ENCODE peak calls at places on chromosomes 1 and 21, in eight cellular contexts. J, N, T, B, O, Z, E and I are unnamed samples.

GRCh38 chr1:163875927-163876320 is 554.2 kb downstream of the NUF2 start:
- DNase-seq in J (no peak), N (no peak), T (peak; percentile 97), B (no peak), O (peak; percentile 81), Z (no peak), E (no peak), I (no peak)

GRCh38 chr21:42632336-42632751 is 21.1 kb upstream of the PDE9A start:
- DNase-seq in J (no peak), N (no peak), T (no peak), B (no peak), O (no peak), Z (no peak), E (no peak), I (no peak)

GRCh38 chr1:47618222-47618720 is 180.4 kb downstream of the FOXD2 start:
- DNase-seq in J (peak; percentile 10), N (no peak), T (no peak), B (no peak), O (no peak), Z (peak; percentile 35), E (no peak), I (no peak)

GRCh38 chr1:116817582-116818064 is 63.4 kb downstream of the CD2 start:
- DNase-seq in J (peak; percentile 52), N (peak; percentile 77), T (peak; percentile 29), B (peak; percentile 69), O (peak; percentile 34), Z (no peak), E (peak; percentile 32), I (peak; percentile 87)

GRCh38 chr1:16630661-16631247 is 17.4 kb upstream of the NBPF1 start:
- DNase-seq in J (peak; percentile 32), N (no peak), T (no peak), B (no peak), O (no peak), Z (peak; percentile 81), E (peak; percentile 34), I (no peak)

GRCh38 chr1:172450524-172450885 is 6.6 kb upstream of the PIGC start:
- DNase-seq in J (peak; percentile 65), N (no peak), T (no peak), B (peak; percentile 62), O (no peak), Z (no peak), E (no peak), I (no peak)

GRCh38 chr1:155188268-155188667 is 14.6 kb downstream of the TRIM46 start:
- DNase-seq in J (no peak), N (no peak), T (no peak), B (no peak), O (no peak), Z (no peak), E (no peak), I (no peak)

GRCh38 chr1:234647245-234647644 is 37.3 kb upstream of the IRF2BP2 start:
- DNase-seq in J (peak; percentile 16), N (no peak), T (no peak), B (no peak), O (no peak), Z (no peak), E (no peak), I (peak; percentile 34)

GRCh38 chr1:46420533-46420915 is 26.4 kb downstream of the FAAH start:
- DNase-seq in J (no peak), N (no peak), T (no peak), B (no peak), O (no peak), Z (no peak), E (no peak), I (no peak)
- H3K4me3 ChIP-seq in J (no peak overlapping the region), N (no peak overlapping the region), T (no peak overlapping the region), B (no peak overlapping the region), O (no peak overlapping the region), Z (no peak overlapping the region), E (no peak overlapping the region), I (no peak overlapping the region)

GRCh38 chr1:206798384-206798996 is 26.2 kb upstream of the IL10 start:
- DNase-seq in J (no peak), N (no peak), T (no peak), B (no peak), O (no peak), Z (no peak), E (no peak), I (no peak)

GRCh38 chr1:206796984-206797402 is 24.7 kb upstream of the IL10 start:
- DNase-seq in J (no peak), N (peak; percentile 53), T (no peak), B (no peak), O (no peak), Z (no peak), E (no peak), I (no peak)

GRCh38 chr1:206799311-206799710 is 27.0 kb upstream of the IL10 start:
- DNase-seq in J (no peak), N (no peak), T (no peak), B (no peak), O (no peak), Z (no peak), E (no peak), I (no peak)

GRCh38 chr1:206800411-206800810 is 28.1 kb upstream of the IL10 start:
- DNase-seq in J (no peak), N (no peak), T (peak; percentile 49), B (no peak), O (no peak), Z (no peak), E (no peak), I (no peak)

DNA sequence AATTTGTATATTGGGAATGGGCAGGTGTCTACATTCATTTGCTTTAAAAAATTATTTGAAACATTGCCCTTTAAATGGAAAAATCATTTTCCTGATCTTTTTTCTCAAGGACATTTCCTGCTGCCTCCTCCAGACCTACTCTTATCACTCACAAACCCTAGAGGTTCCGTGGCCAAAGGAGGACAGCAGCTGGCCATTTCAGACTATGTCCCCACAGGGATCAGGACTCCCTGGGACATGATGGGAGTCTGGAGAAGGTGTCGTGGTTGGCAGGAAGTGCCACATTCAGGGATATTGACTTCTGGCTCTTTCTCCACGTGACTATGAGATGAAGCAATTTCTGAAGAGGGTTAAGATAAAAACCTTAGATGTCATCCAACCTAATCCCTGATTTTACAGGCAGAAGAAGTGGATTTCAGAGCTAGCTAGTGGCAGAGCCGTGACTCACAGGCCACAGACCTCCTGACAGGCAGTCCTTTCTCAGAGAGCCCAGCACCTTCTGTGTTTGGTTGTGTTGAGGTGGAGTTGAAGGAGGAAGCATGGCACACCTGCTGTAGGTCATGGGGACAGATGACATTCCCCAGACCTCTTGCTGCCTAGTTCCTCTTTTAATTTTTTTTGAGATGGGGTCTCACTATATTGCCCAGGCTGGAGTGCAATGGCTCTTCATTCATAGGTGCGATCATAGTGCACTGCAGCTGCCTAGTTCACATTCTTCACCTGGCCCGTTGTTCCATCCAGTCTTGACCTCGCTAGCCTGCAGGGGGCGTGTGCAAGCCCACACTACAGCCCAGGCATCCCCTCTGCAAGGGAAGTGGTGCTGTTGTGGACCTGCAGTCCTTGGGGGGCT is 25.5 kb upstream of the IL10 start:
- DNase-seq in J (no peak), N (peak; percentile 36), T (no peak), B (peak; percentile 34), O (peak; percentile 36), Z (no peak), E (no peak), I (peak; percentile 69)
- TF ChIP-seq CTCF in J (no peak), N (peak; percentile 72), T (peak; percentile 41), B (peak; percentile 34), O (peak; percentile 62), Z (no peak), E (peak; percentile 14), I (peak; percentile 83)

DNA sequence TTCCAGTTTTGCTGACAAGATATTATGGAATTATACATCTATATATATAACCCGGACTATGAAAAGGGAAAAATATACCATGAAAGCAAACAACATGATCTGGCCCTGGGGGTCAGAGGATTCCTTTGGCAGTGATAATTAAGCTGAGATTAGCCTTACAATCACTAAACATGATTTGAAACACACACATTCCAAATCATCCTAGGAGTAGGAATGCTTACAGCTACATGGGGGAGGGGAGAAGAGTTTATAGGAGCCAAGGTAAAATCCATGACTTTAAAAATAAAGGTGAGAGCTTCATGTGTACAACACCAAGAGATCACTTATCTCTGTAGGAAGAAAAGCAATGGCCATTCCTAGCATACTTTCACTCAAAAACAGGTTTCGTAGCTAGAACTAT is 57.6 kb downstream of the AKT3 start:
- DNase-seq in J (no peak), N (no peak), T (no peak), B (no peak), O (no peak), Z (no peak), E (no peak), I (no peak)
- H3K4me3 ChIP-seq in J (no peak overlapping the region), N (no peak overlapping the region), T (no peak overlapping the region), B (no peak overlapping the region), O (no peak overlapping the region), Z (peak overlapping the region; percentile 8), E (no peak overlapping the region), I (no peak overlapping the region)

GRCh38 chr1:195939844-195940243 is 668.4 kb downstream of the KCNT2 start:
- DNase-seq in J (no peak), N (no peak), T (no peak), B (peak; percentile 10), O (no peak), Z (no peak), E (no peak), I (no peak)
- TF ChIP-seq CTCF in J (no peak), N (no peak), T (no peak), B (peak; percentile 22), O (no peak), Z (no peak), E (no peak), I (peak; percentile 25)

GRCh38 chr1:21280482-21280881 is 9.8 kb downstream of the ECE1 start:
- DNase-seq in J (peak; percentile 47), N (no peak), T (no peak), B (no peak), O (no peak), Z (peak; percentile 53), E (no peak), I (no peak)

GRCh38 chr1:21278208-21278861 is 11.9 kb downstream of the ECE1 start:
- DNase-seq in J (no peak), N (no peak), T (no peak), B (no peak), O (no peak), Z (peak; percentile 73), E (no peak), I (no peak)

GRCh38 chr1:21280011-21280471 is 10.2 kb downstream of the ECE1 start:
- DNase-seq in J (peak; percentile 54), N (peak; percentile 29), T (peak; percentile 16), B (no peak), O (no peak), Z (peak; percentile 76), E (no peak), I (no peak)

GRCh38 chr1:21277178-21277577 is 13.1 kb downstream of the ECE1 start:
- DNase-seq in J (no peak), N (no peak), T (no peak), B (no peak), O (no peak), Z (peak; percentile 75), E (no peak), I (no peak)

GRCh38 chr1:21278898-21279819 is 11.1 kb downstream of the ECE1 start:
- DNase-seq in J (no peak), N (no peak), T (no peak), B (no peak), O (peak; percentile 50), Z (peak; percentile 77), E (no peak), I (no peak)
- H3K4me3 ChIP-seq in J (no peak overlapping the region), N (no peak overlapping the region), T (no peak overlapping the region), B (no peak overlapping the region), O (no peak overlapping the region), Z (peak overlapping the region; percentile 52), E (no peak overlapping the region), I (no peak overlapping the region)